ENCODE peak calls at places on chromosomes 16 and 17, in ten cellular contexts. S is NCI-H1436; U is GM20000; E is OCI-M1; R is activated effector memory CD4-positive, alpha-beta T cell treated with anti-CD3 and anti-CD28 coated beads, Interleukin-2, amount 50 U/mL, for 16 hours; M is fibroblast of the aortic adventitia; I is COR-L47; J is stimulated activated CD4-positive, alpha-beta T cell treated with anti-CD3 and anti-CD28 coated beads, TNF-alpha, amount 100 ng/mL, for 48 hours; V is astrocyte of the spinal cord; F is lower leg skin. L is an unnamed sample.

GRCh38 chr17:72930031-72930430 is 162.5 kb downstream of the SLC39A11 start:
- DNase-seq in J (no peak), E (no peak), U (no peak), M (no peak), I (no peak), V (no peak), R (no peak), S (no peak), F (no peak), L (no peak)

GRCh38 chr17:65593870-65594584 is 32.6 kb upstream of the AXIN2 start:
- DNase-seq in J (no peak), F (no peak), V (peak), E (no peak), U (no peak), R (no peak), M (peak), I (no peak), S (no peak), L (no peak)

GRCh38 chr17:72099919-72100318 is 20.9 kb upstream of the SOX9 start:
- DNase-seq in E (no peak), J (no peak), F (no peak), V (peak), S (no peak), U (no peak), R (no peak), I (no peak), M (no peak), L (no peak)

GRCh38 chr17:46994993-46995392 is 15.9 kb upstream of the RPRML start:
- DNase-seq in E (no peak), F (no peak), M (no peak), I (no peak), J (no peak), U (no peak), V (no peak), R (no peak), S (no peak), L (no peak)

GRCh38 chr16:21603920-21604319 is 4.5 kb downstream of the METTL9 start:
- DNase-seq in R (no peak), J (no peak), I (no peak), U (no peak), V (peak), F (no peak), E (no peak), M (no peak), S (no peak), L (no peak)

GRCh38 chr16:3096362-3096761 is 2.7 kb downstream of the ZSCAN10 start:
- DNase-seq in I (no peak), R (no peak), F (no peak), M (no peak), E (no peak), S (no peak), V (no peak), U (peak), J (no peak), L (no peak)

GRCh38 chr16:58462997-58463891 is 36.7 kb upstream of the NDRG4 start:
- DNase-seq in J (no peak), I (peak), U (peak), S (peak), M (no peak), R (no peak), V (no peak), F (no peak), E (no peak), L (no peak)

GRCh38 chr17:82956146-82956725 is 116.4 kb upstream of the ZNF750 start:
- DNase-seq in R (peak), U (no peak), E (no peak), V (no peak), F (peak), J (no peak), S (no peak), M (no peak), I (no peak), L (no peak)

GRCh38 chr16:81779540-81780320 is 639 bp downstream of the PLCG2 start:
- DNase-seq in M (no peak), V (no peak), I (no peak), J (no peak), F (peak), E (peak), R (no peak), S (no peak), U (no peak), L (no peak)

GRCh38 chr17:49191407-49191916 is 18.9 kb downstream of the GNGT2 start:
- DNase-seq in M (no peak), R (no peak), S (no peak), U (peak), V (no peak), J (no peak), I (no peak), E (no peak), F (no peak), L (no peak)

GRCh38 chr16:54411555-54411954 is 125.0 kb upstream of the IRX3 start:
- DNase-seq in M (no peak), R (no peak), U (no peak), S (no peak), J (no peak), I (no peak), F (no peak), E (no peak), V (no peak), L (peak)

GRCh38 chr16:84605339-84605848 is 12.5 kb downstream of the COTL1 start:
- DNase-seq in E (no peak), V (no peak), R (no peak), M (peak), J (no peak), I (no peak), S (no peak), U (no peak), F (no peak), L (no peak)

GRCh38 chr16:11251525-11252481 is 4.2 kb downstream of the SOCS1 start:
- DNase-seq in V (peak), J (peak), I (no peak), E (peak), R (peak), F (no peak), M (peak), U (peak), S (no peak), L (no peak)

GRCh38 chr17:44320066-44320465 is 4.6 kb downstream of the SLC25A39 start:
- DNase-seq in J (no peak), V (no peak), S (no peak), E (no peak), F (no peak), M (no peak), I (no peak), R (no peak), U (no peak), L (no peak)

GRCh38 chr17:46768540-46768870 is 50.0 kb downstream of the WNT3 start:
- DNase-seq in V (no peak), F (peak), U (no peak), E (no peak), R (no peak), M (no peak), J (no peak), S (no peak), I (no peak), L (no peak)

GRCh38 chr16:51426276-51426675 is 275.2 kb upstream of the SALL1 start:
- DNase-seq in J (no peak), V (no peak), E (no peak), S (no peak), U (no peak), M (no peak), R (no peak), I (no peak), F (no peak), L (no peak)